ENCODE peak calls at places on chromosomes 6 and 20, in six cellular contexts. A is activated CD4-positive, alpha-beta T cell treated with anti-CD3 and anti-CD28 coated beads, Interleukin-2, amount 10 ng/mL, durations not matched to agents 7 days and 5 days; U is AG04449; D is NCI-H774; M is GM13976; T is fibroblast of the conjunctiva. R is an unnamed sample.
A peak's percentile ranks its signal among the peaks of the same experiment; 100 is the strongest.

GRCh38 chr20:36861625-36861874 is 14.4 kb upstream of the TLDC2 start:
- DNase-seq in A (no peak), U (no peak), D (no peak), M (no peak), T (no peak), R (no peak)

GRCh38 chr20:61539706-61540360 is 287.8 kb downstream of the CDH4 start:
- DNase-seq in A (no peak), U (no peak), D (no peak), M (no peak), T (no peak), R (no peak)

GRCh38 chr20:32474967-32475819 is 109.9 kb downstream of the NOL4L start:
- DNase-seq in A (no peak), U (peak; percentile 62), D (no peak), M (peak; percentile 90), T (peak; percentile 96), R (peak; percentile 82)

GRCh38 chr20:4509825-4510522 is 211.7 kb upstream of the PRND start:
- DNase-seq in A (no peak), U (no peak), D (no peak), M (no peak), T (no peak), R (no peak)

GRCh38 chr6:153312633-153313032 is 181.6 kb upstream of the RGS17 start:
- DNase-seq in A (peak; percentile 33), U (no peak), D (peak; percentile 77), M (no peak), T (peak; percentile 43), R (peak; percentile 14)

GRCh38 chr20:40457404-40457803 is 231.6 kb downstream of the MAFB start:
- DNase-seq in A (no peak), U (no peak), D (no peak), M (no peak), T (no peak), R (no peak)

GRCh38 chr20:39112196-39112743 is 150.1 kb downstream of the DHX35 start:
- DNase-seq in A (peak; percentile 10), U (no peak), D (peak; percentile 46), M (peak; percentile 78), T (peak; percentile 28), R (peak; percentile 77)

GRCh38 chr20:38685853-38686473 is 38.3 kb upstream of the SLC32A1 start:
- DNase-seq in A (peak; percentile 61), U (no peak), D (no peak), M (peak; percentile 43), T (no peak), R (peak; percentile 41)

GRCh38 chr6:13776602-13777001 is 37.8 kb downstream of the MCUR1 start:
- DNase-seq in A (no peak), U (no peak), D (no peak), M (no peak), T (no peak), R (no peak)

GRCh38 chr6:21887301-21888185 is 294.0 kb downstream of the SOX4 start:
- DNase-seq in A (no peak), U (no peak), D (peak; percentile 38), M (no peak), T (no peak), R (no peak)

GRCh38 chr6:99026135-99026534 is 78.4 kb upstream of the FBXL4 start:
- DNase-seq in A (no peak), U (no peak), D (no peak), M (no peak), T (no peak), R (no peak)

GRCh38 chr6:1832844-1833787 is 223.4 kb downstream of the FOXC1 start:
- DNase-seq in A (no peak), U (no peak), D (no peak), M (no peak), T (no peak), R (no peak)

R was measured in GM10248.